ENCODE peak calls at places on chromosome X, in nine cellular contexts. B, K, Z, H, L, T, J, P and N are unnamed samples.

GRCh38 chrX:37926700-37927099 is 79.3 kb upstream of the DYNLT3 start:
- DNase-seq in T (no peak), L (no peak), H (peak; percentile 14), B (no peak), Z (no peak), P (no peak), K (peak; percentile 3), J (peak; percentile 40), N (no peak)

GRCh38 chrX:153875391-153876111 is 10.4 kb downstream of the L1CAM start:
- DNase-seq in P (peak; percentile 67), L (peak; percentile 52), T (peak; percentile 35), K (no peak), B (no peak), Z (no peak), J (peak; percentile 44), H (peak; percentile 88), N (peak; percentile 68)

GRCh38 chrX:30597258-30598012 is 19.9 kb upstream of the TASL start:
- DNase-seq in B (peak; percentile 58), J (peak; percentile 56), H (no peak), Z (no peak), P (no peak), K (no peak), L (no peak), T (no peak), N (no peak)

GRCh38 chrX:69051901-69052300 is 113.4 kb downstream of the PJA1 start:
- DNase-seq in K (no peak), J (no peak), T (no peak), H (no peak), B (no peak), P (no peak), L (no peak), Z (no peak), N (no peak)

GRCh38 chrX:30010471-30010870 is 204.9 kb upstream of the MAGEB2 start:
- DNase-seq in K (no peak), J (no peak), L (no peak), Z (no peak), P (no peak), T (no peak), B (no peak), H (no peak), N (no peak)

GRCh38 chrX:115968436-115969252 is 201.9 kb upstream of the AGTR2 start:
- DNase-seq in P (peak; percentile 46), B (peak; percentile 31), J (no peak), T (no peak), K (no peak), Z (no peak), H (no peak), L (peak; percentile 58), N (peak; percentile 63)

GRCh38 chrX:86935988-86936387 is 581.6 kb upstream of the KLHL4 start:
- DNase-seq in B (no peak), Z (no peak), K (no peak), T (no peak), L (no peak), H (no peak), P (no peak), J (no peak), N (no peak)

GRCh38 chrX:74180716-74181115 is 123.3 kb upstream of the ZCCHC13 start:
- DNase-seq in P (no peak), T (no peak), K (no peak), J (no peak), Z (no peak), B (no peak), L (no peak), H (no peak), N (no peak)

GRCh38 chrX:63918611-63919010 is 133.6 kb upstream of the ARHGEF9 start:
- DNase-seq in L (no peak), B (no peak), H (no peak), P (peak; percentile 3), Z (no peak), K (no peak), T (no peak), J (peak; percentile 0), N (no peak)

GRCh38 chrX:19775830-19776498 is 111.4 kb downstream of the SH3KBP1 start:
- DNase-seq in P (no peak), Z (no peak), B (no peak), L (no peak), T (no peak), K (no peak), H (no peak), J (peak; percentile 16), N (no peak)

GRCh38 chrX:104697264-104697663 is 131.3 kb downstream of the IL1RAPL2 start:
- DNase-seq in L (no peak), H (no peak), Z (no peak), T (no peak), K (no peak), B (no peak), P (no peak), J (peak; percentile 80), N (no peak)

GRCh38 chrX:30150196-30150895 is 65.0 kb upstream of the MAGEB2 start:
- DNase-seq in T (no peak), K (no peak), P (no peak), H (no peak), L (no peak), Z (no peak), J (no peak), B (no peak), N (no peak)

GRCh38 chrX:151396042-151396826 is 772 bp upstream of the VMA21 start:
- DNase-seq in L (no peak), K (peak; percentile 2), T (no peak), P (no peak), Z (peak; percentile 25), H (no peak), B (peak; percentile 8), J (peak; percentile 49), N (no peak)

GRCh38 chrX:40207626-40208025 is 109.9 kb upstream of the BCOR start:
- DNase-seq in H (peak; percentile 57), T (no peak), L (no peak), P (no peak), B (no peak), Z (no peak), J (no peak), K (no peak), N (no peak)

GRCh38 chrX:63349307-63349706 is 1.8 kb downstream of the SPIN4 start:
- DNase-seq in T (no peak), L (no peak), B (no peak), J (peak; percentile 27), H (no peak), Z (no peak), P (no peak), K (no peak), N (no peak)

GRCh38 chrX:26470946-26471345 is 255.0 kb downstream of the MAGEB5 start:
- DNase-seq in P (no peak), L (no peak), T (no peak), Z (no peak), B (no peak), H (no peak), K (no peak), J (no peak), N (no peak)

GRCh38 chrX:131271274-131271673 is 17.8 kb downstream of the IGSF1 start:
- DNase-seq in Z (no peak), B (no peak), K (no peak), J (no peak), P (no peak), H (peak; percentile 10), L (no peak), T (no peak), N (no peak)

GRCh38 chrX:71301195-71301924 is at the start of gene ITGB1BP2:
- DNase-seq in B (no peak), K (no peak), H (no peak), T (no peak), J (no peak), Z (no peak), L (no peak), P (no peak), N (no peak)

GRCh38 chrX:53282313-53282712 is 929 bp upstream of the IQSEC2 start:
- DNase-seq in Z (no peak), L (no peak), J (no peak), P (no peak), H (no peak), B (no peak), K (no peak), T (no peak), N (no peak)

GRCh38 chrX:53280316-53280702 is 1.1 kb downstream of the IQSEC2 start:
- DNase-seq in B (no peak), H (no peak), J (no peak), K (no peak), T (no peak), Z (no peak), L (no peak), P (no peak), N (no peak)

GRCh38 chrX:53280703-53281320 is 572 bp downstream of the IQSEC2 start:
- DNase-seq in B (no peak), L (peak; percentile 58), K (no peak), P (no peak), T (no peak), J (no peak), Z (no peak), H (no peak), N (no peak)

GRCh38 chrX:53281321-53281822 is at the start of gene IQSEC2:
- DNase-seq in T (peak; percentile 39), Z (no peak), J (no peak), H (peak; percentile 79), P (peak; percentile 16), L (peak; percentile 86), B (no peak), K (no peak), N (peak; percentile 85)

GRCh38 chrX:53279296-53280237 is 1.8 kb downstream of the IQSEC2 start:
- DNase-seq in H (peak; percentile 42), T (no peak), J (no peak), B (no peak), L (no peak), Z (no peak), P (no peak), K (no peak), N (peak; percentile 23)
- TF ChIP-seq CTCF in H (peak; percentile 39), T (no peak), J (no peak), B (peak; percentile 37), L (no peak), Z (peak; percentile 72), P (no peak), K (peak; percentile 6), N (no peak)

GRCh38 chrX:24561121-24561520 is 86.0 kb downstream of the PCYT1B start:
- DNase-seq in K (no peak), J (peak; percentile 44), B (no peak), P (no peak), H (peak; percentile 25), T (no peak), L (no peak), Z (no peak), N (no peak)
- TF ChIP-seq CTCF in K (peak; percentile 24), J (peak; percentile 68), B (peak; percentile 35), P (no peak), H (peak; percentile 24), T (no peak), L (no peak), Z (peak; percentile 34), N (no peak)

DNA sequence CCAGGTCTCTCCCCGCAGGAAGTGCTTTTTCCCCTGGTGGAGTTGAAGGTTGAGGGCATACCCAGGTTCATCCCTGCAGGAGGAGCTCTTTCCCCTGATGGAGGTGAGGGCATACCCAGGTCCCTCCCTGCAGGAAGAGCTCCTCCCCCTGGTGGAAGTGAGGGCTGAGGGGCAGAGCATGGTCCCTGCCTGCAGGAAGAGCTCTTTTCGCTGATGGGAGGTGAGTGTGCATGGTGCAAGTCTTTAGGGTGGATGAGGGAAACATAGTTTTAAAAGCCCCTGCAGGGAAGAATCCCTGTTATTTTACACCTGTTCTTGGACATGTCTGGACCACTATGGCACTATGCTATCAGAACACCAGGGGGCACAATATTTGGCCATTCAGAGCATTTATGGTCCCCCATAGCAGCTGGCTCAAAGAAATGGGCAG is 43.7 kb upstream of the PUDP start:
- DNase-seq in Z (no peak), L (no peak), J (peak; percentile 14), T (no peak), K (no peak), H (no peak), B (no peak), P (peak; percentile 4), N (no peak)
- TF ChIP-seq CTCF in Z (peak; percentile 30), L (no peak), J (peak; percentile 60), T (no peak), K (peak; percentile 25), H (peak; percentile 19), B (peak; percentile 26), P (no peak), N (no peak)

GRCh38 chrX:99301990-99302389 is 1108.1 kb downstream of the PCDH19 start:
- DNase-seq in P (no peak), J (peak; percentile 7), L (no peak), T (no peak), Z (no peak), H (peak; percentile 4), K (no peak), B (no peak), N (no peak)
- TF ChIP-seq CTCF in P (peak; percentile 24), J (peak; percentile 63), L (no peak), T (no peak), Z (peak; percentile 53), H (no peak), K (peak; percentile 21), B (peak; percentile 23), N (no peak)